ENCODE peak calls at places on chromosomes 2 and 18, in seven cellular contexts. D, R, I, M, E, C and G are unnamed samples.

GRCh38 chr2:159010340-159010739 is 41.9 kb downstream of the TANC1 start:
- DNase-seq in D (no peak), R (no peak), I (no peak), M (no peak), E (peak; percentile 61), C (peak; percentile 18), G (no peak)

GRCh38 chr2:75481041-75481836 is 79.5 kb downstream of the EVA1A start:
- DNase-seq in D (no peak), R (peak; percentile 10), I (peak; percentile 10), M (no peak), E (peak; percentile 30), C (peak; percentile 88), G (no peak)

GRCh38 chr2:160010361-160011145 is 51.9 kb downstream of the PLA2R1 start:
- DNase-seq in D (no peak), R (no peak), I (no peak), M (no peak), E (peak; percentile 44), C (no peak), G (no peak)

GRCh38 chr2:238653436-238654109 is 194.3 kb upstream of the TWIST2 start:
- DNase-seq in D (no peak), R (no peak), I (no peak), M (peak; percentile 35), E (no peak), C (no peak), G (no peak)

GRCh38 chr18:79528846-79529245 is 133.1 kb downstream of the NFATC1 start:
- DNase-seq in D (no peak), R (peak; percentile 21), I (peak; percentile 73), M (peak; percentile 92), E (peak; percentile 84), C (peak; percentile 36), G (peak; percentile 70)

GRCh38 chr2:39264733-39265132 is 21.0 kb upstream of the CDKL4 start:
- DNase-seq in D (no peak), R (no peak), I (no peak), M (no peak), E (no peak), C (no peak), G (no peak)

GRCh38 chr2:84807063-84807485 is 73.8 kb downstream of the TRABD2A start:
- DNase-seq in D (no peak), R (peak; percentile 6), I (peak; percentile 6), M (no peak), E (no peak), C (no peak), G (no peak)

GRCh38 chr2:3040819-3041218 is 336.8 kb downstream of the EIPR1 start:
- DNase-seq in D (no peak), R (no peak), I (no peak), M (no peak), E (no peak), C (no peak), G (no peak)

GRCh38 chr2:11387100-11387390 is 42.6 kb upstream of the ROCK2 start:
- DNase-seq in D (no peak), R (no peak), I (no peak), M (no peak), E (peak; percentile 80), C (no peak), G (no peak)

GRCh38 chr2:20599001-20599600 is 51.8 kb downstream of the HS1BP3 start:
- DNase-seq in D (no peak), R (no peak), I (no peak), M (no peak), E (peak; percentile 69), C (no peak), G (peak; percentile 45)

GRCh38 chr2:100923461-100924020 is 78.5 kb upstream of the RPL31 start:
- DNase-seq in D (no peak), R (no peak), I (no peak), M (no peak), E (no peak), C (no peak), G (no peak)

GRCh38 chr2:212364106-212364505 is 174.5 kb downstream of the ERBB4 start:
- DNase-seq in D (no peak), R (no peak), I (no peak), M (no peak), E (no peak), C (no peak), G (no peak)

GRCh38 chr2:85307527-85307897 is 20.3 kb downstream of the TGOLN2 start:
- DNase-seq in D (no peak), R (no peak), I (no peak), M (no peak), E (no peak), C (no peak), G (no peak)

GRCh38 chr2:127225186-127225960 is 5.3 kb upstream of the CYP27C1 start:
- DNase-seq in D (no peak), R (no peak), I (no peak), M (no peak), E (no peak), C (no peak), G (peak; percentile 56)

GRCh38 chr2:182994228-182994912 is 43.9 kb downstream of the NCKAP1 start:
- DNase-seq in D (no peak), R (no peak), I (peak; percentile 87), M (no peak), E (no peak), C (no peak), G (no peak)

GRCh38 chr2:159755788-159756187 is 42.2 kb downstream of the CD302 start:
- DNase-seq in D (no peak), R (peak; percentile 75), I (peak; percentile 29), M (no peak), E (no peak), C (peak; percentile 51), G (peak; percentile 30)

GRCh38 chr2:103445356-103445755 is 683.5 kb downstream of the TMEM182 start:
- DNase-seq in D (no peak), R (no peak), I (peak; percentile 39), M (no peak), E (no peak), C (no peak), G (no peak)

GRCh38 chr18:1048048-1048447 is 143.4 kb downstream of the ADCYAP1 start:
- DNase-seq in D (no peak), R (no peak), I (no peak), M (no peak), E (no peak), C (no peak), G (no peak)

GRCh38 chr2:64276417-64277095 is 132.3 kb upstream of the PELI1 start:
- DNase-seq in D (no peak), R (no peak), I (no peak), M (peak; percentile 76), E (no peak), C (no peak), G (peak; percentile 43)

GRCh38 chr2:45353879-45354278 is 257.2 kb downstream of the SRBD1 start:
- DNase-seq in D (no peak), R (no peak), I (no peak), M (no peak), E (no peak), C (peak; percentile 51), G (no peak)

GRCh38 chr2:17148298-17149228 is 369.7 kb downstream of the RAD51AP2 start:
- DNase-seq in D (no peak), R (peak; percentile 8), I (peak; percentile 68), M (peak; percentile 56), E (peak; percentile 53), C (peak; percentile 10), G (no peak)

GRCh38 chr2:216549926-216550690 is 51.5 kb downstream of the RPL37A start:
- DNase-seq in D (no peak), R (no peak), I (no peak), M (peak; percentile 57), E (no peak), C (no peak), G (no peak)

GRCh38 chr18:44826418-44827259 is 146.0 kb downstream of the SETBP1 start:
- DNase-seq in D (no peak), R (no peak), I (no peak), M (no peak), E (no peak), C (no peak), G (no peak)

GRCh38 chr2:128105072-128105471 is 14.1 kb downstream of the UGGT1 start:
- DNase-seq in D (no peak), R (no peak), I (no peak), M (no peak), E (no peak), C (no peak), G (no peak)

GRCh38 chr2:227818569-227819397 is 5.1 kb downstream of the CCL20 start:
- DNase-seq in D (no peak), R (no peak), I (no peak), M (no peak), E (no peak), C (peak; percentile 100), G (no peak)
- TF ChIP-seq JUND in D (no peak), R (no peak), I (no peak), M (no peak), E (no peak), C (peak; percentile 79), G (no peak)

DNA sequence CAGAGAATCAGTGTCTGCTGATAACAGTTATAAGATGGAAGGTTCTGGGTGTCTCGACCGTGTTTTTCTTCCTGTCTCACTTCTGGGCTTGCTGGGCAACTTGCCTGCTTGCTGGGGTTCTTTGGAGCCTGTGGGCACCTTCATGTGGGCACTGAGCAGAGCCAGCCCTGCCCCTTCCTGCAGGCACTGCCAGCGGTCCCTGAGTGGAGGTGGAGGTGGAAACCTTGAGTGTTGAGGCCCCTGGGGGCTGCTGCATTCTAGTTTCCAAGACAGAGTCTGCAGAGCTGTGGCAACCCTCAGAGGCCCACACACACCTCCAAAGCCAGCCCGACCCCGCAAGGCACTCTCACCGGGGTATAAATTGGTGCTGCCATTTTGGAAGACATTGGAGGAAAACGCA is 185.6 kb downstream of the FAM210A start:
- DNase-seq in D (no peak), R (no peak), I (no peak), M (no peak), E (no peak), C (no peak), G (no peak)
- TF ChIP-seq JUND in D (no peak), R (no peak), I (no peak), M (no peak), E (no peak), C (no peak), G (no peak)

GRCh38 chr2:224253464-224253863 is 148.4 kb downstream of the FAM124B start:
- DNase-seq in D (no peak), R (no peak), I (no peak), M (no peak), E (no peak), C (no peak), G (no peak)

GRCh38 chr2:224248944-224249371 is 152.9 kb downstream of the FAM124B start:
- DNase-seq in D (no peak), R (no peak), I (no peak), M (no peak), E (no peak), C (no peak), G (no peak)

GRCh38 chr2:224257176-224257575 is 144.7 kb downstream of the FAM124B start:
- DNase-seq in D (no peak), R (no peak), I (no peak), M (no peak), E (no peak), C (no peak), G (no peak)

DNA sequence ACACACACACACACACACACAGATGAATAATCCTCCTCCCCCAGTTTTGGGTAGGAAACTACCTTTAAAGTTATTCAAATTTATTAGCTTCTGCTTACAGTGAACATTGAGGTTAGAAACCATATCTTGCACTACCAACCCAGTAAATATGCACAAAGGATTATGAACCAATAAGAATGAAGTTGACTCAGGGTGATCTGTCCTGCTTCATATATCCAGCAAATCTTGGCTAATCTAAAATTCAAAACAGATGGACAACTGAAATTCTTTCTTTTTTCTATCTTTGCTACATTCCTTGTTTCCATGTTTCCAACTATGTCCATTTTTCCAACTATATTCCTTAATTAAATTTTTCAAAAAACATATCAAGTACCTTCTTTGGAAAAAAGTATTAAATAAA is 149.3 kb downstream of the FAM124B start:
- DNase-seq in D (no peak), R (no peak), I (no peak), M (no peak), E (peak; percentile 7), C (no peak), G (no peak)
- TF ChIP-seq JUND in D (no peak), R (no peak), I (no peak), M (no peak), E (peak; percentile 21), C (no peak), G (no peak)

GRCh38 chr2:30300122-30300455 is 68.8 kb downstream of the LBH start:
- DNase-seq in D (no peak), R (no peak), I (no peak), M (no peak), E (no peak), C (no peak), G (no peak)
- TF ChIP-seq JUND in D (no peak), R (no peak), I (no peak), M (no peak), E (no peak), C (no peak), G (no peak)